ENCODE peak calls at places on chromosomes 6 and 20, in seven cellular contexts. C, J, P, X, M, G and Y are unnamed samples.

GRCh38 chr6:125611573-125612399 is 137.6 kb upstream of the HEY2 start:
- DNase-seq in C (no peak), J (peak; percentile 55), P (peak; percentile 29), X (no peak), M (peak; percentile 6), G (no peak), Y (no peak)

GRCh38 chr6:21908117-21908848 is 314.7 kb downstream of the SOX4 start:
- DNase-seq in C (no peak), J (peak; percentile 83), P (no peak), X (no peak), M (no peak), G (no peak), Y (no peak)

GRCh38 chr20:34268851-34269668 is 27.8 kb downstream of the ASIP start:
- DNase-seq in C (no peak), J (peak; percentile 75), P (no peak), X (peak; percentile 66), M (peak; percentile 38), G (no peak), Y (no peak)

GRCh38 chr6:2196079-2196679 is 49.2 kb downstream of the GMDS start:
- DNase-seq in C (peak; percentile 61), J (peak; percentile 52), P (peak; percentile 31), X (no peak), M (peak; percentile 56), G (peak; percentile 82), Y (no peak)

GRCh38 chr6:82461536-82461935 is 97.9 kb downstream of the TPBG start:
- DNase-seq in C (no peak), J (no peak), P (no peak), X (no peak), M (no peak), G (no peak), Y (no peak)

GRCh38 chr6:77034161-77034560 is 429.1 kb downstream of the HTR1B start:
- DNase-seq in C (peak; percentile 96), J (peak; percentile 95), P (peak; percentile 46), X (peak; percentile 49), M (peak; percentile 88), G (peak; percentile 87), Y (peak; percentile 38)

GRCh38 chr20:59017493-59018231 is 1.6 kb upstream of the TUBB1 start:
- DNase-seq in C (no peak), J (no peak), P (no peak), X (no peak), M (no peak), G (no peak), Y (no peak)

GRCh38 chr6:139370047-139370706 is 4.3 kb downstream of the CITED2 start:
- DNase-seq in C (peak; percentile 72), J (peak; percentile 50), P (peak; percentile 20), X (no peak), M (peak; percentile 91), G (peak; percentile 67), Y (no peak)

GRCh38 chr20:38222231-38222922 is 38.2 kb downstream of the KIAA1755 start:
- DNase-seq in C (peak; percentile 48), J (peak; percentile 81), P (peak; percentile 73), X (peak; percentile 81), M (peak; percentile 60), G (peak; percentile 83), Y (peak; percentile 96)

GRCh38 chr6:87789198-87789899 is 87.3 kb upstream of the AKIRIN2 start:
- DNase-seq in C (peak; percentile 46), J (peak; percentile 59), P (no peak), X (no peak), M (peak; percentile 82), G (peak; percentile 50), Y (no peak)

GRCh38 chr6:20424679-20425078 is 23.0 kb downstream of the E2F3 start:
- DNase-seq in C (no peak), J (peak; percentile 76), P (no peak), X (no peak), M (no peak), G (no peak), Y (no peak)

GRCh38 chr20:38337561-38338140 is 8.6 kb upstream of the LBP start:
- DNase-seq in C (no peak), J (peak; percentile 90), P (peak; percentile 63), X (peak; percentile 93), M (peak; percentile 9), G (peak; percentile 78), Y (peak; percentile 79)

GRCh38 chr20:10263385-10264165 is 44.9 kb downstream of the SNAP25 start:
- DNase-seq in C (peak; percentile 4), J (no peak), P (no peak), X (no peak), M (peak; percentile 57), G (no peak), Y (no peak)

GRCh38 chr6:11806561-11807317 is 28.1 kb upstream of the ADTRP start:
- DNase-seq in C (no peak), J (peak; percentile 67), P (no peak), X (no peak), M (no peak), G (no peak), Y (no peak)

GRCh38 chr6:157283330-157283898 is 39.9 kb downstream of the TMEM242 start:
- DNase-seq in C (no peak), J (no peak), P (no peak), X (no peak), M (no peak), G (no peak), Y (no peak)

GRCh38 chr6:109345986-109346385 is 36.3 kb downstream of the CD164 start:
- DNase-seq in C (no peak), J (no peak), P (no peak), X (no peak), M (no peak), G (no peak), Y (no peak)
- H2BK5ac ChIP-seq in C (no peak overlapping the region), J (no peak overlapping the region), P (no peak overlapping the region), X (no peak overlapping the region), M (no peak overlapping the region), G (no peak overlapping the region), Y (no peak overlapping the region)

DNA sequence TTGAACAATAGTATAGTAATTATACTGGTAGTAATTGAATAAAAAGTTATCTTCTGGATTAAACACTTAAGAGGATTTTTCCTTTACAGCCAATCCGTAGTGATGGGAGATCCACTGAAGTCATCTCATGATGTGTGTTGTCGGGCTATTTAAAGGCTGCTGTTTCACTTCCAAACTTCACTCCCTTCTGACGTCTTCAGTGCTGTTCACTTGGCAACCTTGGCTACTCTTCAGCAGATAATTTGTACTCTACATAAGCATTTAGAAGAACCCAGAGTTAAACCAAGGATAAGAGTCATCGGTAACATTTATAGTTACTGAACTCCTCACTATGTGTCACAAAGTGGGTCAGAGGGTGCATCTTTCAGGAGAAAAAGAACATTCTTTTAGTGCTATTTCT is 179.1 kb upstream of the EYA4 start:
- DNase-seq in C (peak; percentile 100), J (no peak), P (no peak), X (no peak), M (peak; percentile 39), G (peak; percentile 0), Y (no peak)
- H2BK5ac ChIP-seq in C (peak overlapping the region; percentile 65), J (no peak overlapping the region), P (no peak overlapping the region), X (no peak overlapping the region), M (no peak overlapping the region), G (no peak overlapping the region), Y (no peak overlapping the region)

GRCh38 chr6:40391086-40391485 is 196.1 kb downstream of the LRFN2 start:
- DNase-seq in C (no peak), J (no peak), P (no peak), X (no peak), M (no peak), G (no peak), Y (peak; percentile 10)
- H2BK5ac ChIP-seq in C (no peak overlapping the region), J (no peak overlapping the region), P (no peak overlapping the region), X (no peak overlapping the region), M (no peak overlapping the region), G (no peak overlapping the region), Y (no peak overlapping the region)

DNA sequence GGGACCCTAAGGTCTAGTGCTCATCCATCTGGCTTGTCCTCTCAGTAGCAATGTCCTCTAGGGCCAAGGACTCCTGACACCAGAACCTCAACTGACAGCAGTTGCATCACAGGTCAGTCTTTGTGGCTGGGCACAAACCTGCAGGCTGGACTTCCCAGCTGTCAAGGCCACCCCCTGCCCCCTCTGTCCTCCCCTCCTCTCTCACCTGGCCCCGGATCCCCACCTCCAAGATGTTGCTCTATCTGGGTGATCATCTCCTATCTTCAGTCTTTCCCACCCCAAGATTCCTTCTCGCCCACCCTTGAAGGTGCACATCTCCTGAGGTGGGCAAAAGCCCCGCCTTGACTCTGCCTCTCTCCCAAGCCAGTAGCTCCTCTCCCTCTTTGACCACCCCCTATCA is 131.8 kb upstream of the SRSF6 start:
- DNase-seq in C (no peak), J (no peak), P (no peak), X (no peak), M (no peak), G (no peak), Y (no peak)
- H2BK5ac ChIP-seq in C (no peak overlapping the region), J (no peak overlapping the region), P (no peak overlapping the region), X (no peak overlapping the region), M (no peak overlapping the region), G (no peak overlapping the region), Y (no peak overlapping the region)

DNA sequence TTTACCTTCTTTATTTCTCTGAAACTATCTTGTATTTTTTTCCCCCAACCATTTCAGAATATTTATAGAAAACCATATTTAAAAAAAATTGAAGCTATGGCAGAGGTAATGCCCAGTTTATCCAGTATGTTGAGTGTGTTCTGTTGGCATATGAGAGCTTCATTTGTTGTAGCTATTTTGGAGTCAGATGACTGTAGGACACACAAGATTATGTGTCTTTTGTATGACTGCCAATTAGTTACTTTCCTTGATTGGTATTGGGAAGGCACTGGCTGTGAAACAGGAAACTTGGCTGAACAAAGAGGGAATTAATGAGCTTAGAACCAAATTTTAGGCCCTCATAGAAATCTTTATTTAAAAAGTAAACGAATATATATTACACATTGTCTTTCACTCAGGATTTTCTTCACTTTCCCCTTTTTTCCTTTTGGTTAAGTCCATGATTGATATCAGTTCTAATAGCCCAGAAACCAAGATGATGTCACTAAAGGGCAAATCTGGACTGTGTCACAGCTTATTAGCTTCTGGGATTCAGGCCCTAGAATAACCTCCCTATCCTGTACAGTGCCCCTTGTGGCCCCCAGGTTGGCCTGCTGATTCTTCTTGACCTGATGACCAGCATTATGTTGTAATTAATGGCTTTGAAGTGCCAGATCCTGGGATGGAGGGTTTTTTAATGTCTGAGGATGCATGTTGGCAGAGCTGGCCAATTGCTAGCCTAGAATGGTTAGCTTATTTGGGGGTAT is 10.1 kb downstream of the CDC5L start:
- DNase-seq in C (no peak), J (no peak), P (no peak), X (no peak), M (no peak), G (no peak), Y (no peak)
- H2BK5ac ChIP-seq in C (no peak overlapping the region), J (no peak overlapping the region), P (no peak overlapping the region), X (no peak overlapping the region), M (no peak overlapping the region), G (no peak overlapping the region), Y (no peak overlapping the region)

DNA sequence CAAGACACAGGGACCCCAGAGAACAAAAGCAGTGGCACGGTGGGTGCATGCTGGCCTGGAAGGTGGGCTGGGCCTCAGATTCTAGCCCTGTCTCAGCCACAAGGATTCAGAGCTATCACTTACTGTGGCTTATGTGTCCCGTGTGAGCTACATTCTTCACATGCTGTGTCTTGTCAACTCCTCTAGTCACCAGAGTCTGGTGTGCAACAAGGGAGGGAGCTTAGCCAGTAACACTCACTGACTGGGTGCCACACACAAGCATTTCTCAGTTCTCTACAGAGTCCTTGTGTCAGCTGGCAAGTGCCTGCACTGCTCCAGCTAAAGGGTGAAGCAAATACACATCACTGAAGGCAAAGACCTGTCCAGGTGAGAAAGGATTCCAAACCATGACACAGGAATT is 186.9 kb upstream of the CDYL start:
- DNase-seq in C (no peak), J (no peak), P (no peak), X (no peak), M (no peak), G (no peak), Y (no peak)
- H2BK5ac ChIP-seq in C (no peak overlapping the region), J (no peak overlapping the region), P (no peak overlapping the region), X (no peak overlapping the region), M (no peak overlapping the region), G (no peak overlapping the region), Y (no peak overlapping the region)